ENCODE peak calls at places on chromosomes 6 and 20, in eight cellular contexts. One of them, this sample, is unnamed.

GRCh38 chr6:138804986-138805385 is 9.1 kb downstream of the ECT2L start:
- DNase-seq in heart left ventricle: no peak
- DNase-seq in prostate gland: no peak
- DNase-seq in tibial nerve: no peak
- DNase-seq in GM23338: no peak
- DNase-seq in CD8-positive, alpha-beta T cell: no peak
- DNase-seq in PC-9: no peak
- DNase-seq in heart right ventricle: no peak
- DNase-seq in this sample: no peak

GRCh38 chr6:56552212-56553130 is 90.2 kb downstream of the DST start:
- DNase-seq in heart left ventricle: no peak
- DNase-seq in prostate gland: no peak
- DNase-seq in tibial nerve: no peak
- DNase-seq in GM23338: no peak
- DNase-seq in CD8-positive, alpha-beta T cell: no peak
- DNase-seq in PC-9: no peak
- DNase-seq in heart right ventricle: no peak
- DNase-seq in this sample: no peak

GRCh38 chr20:44497761-44498160 is 22.1 kb downstream of the TTPAL start:
- DNase-seq in heart left ventricle: no peak
- DNase-seq in prostate gland: no peak
- DNase-seq in tibial nerve: no peak
- DNase-seq in GM23338: no peak
- DNase-seq in CD8-positive, alpha-beta T cell: no peak
- DNase-seq in PC-9: no peak
- DNase-seq in heart right ventricle: no peak
- DNase-seq in this sample: no peak

GRCh38 chr6:79441222-79441621 is 96.0 kb downstream of the LCA5 start:
- DNase-seq in heart left ventricle: no peak
- DNase-seq in prostate gland: no peak
- DNase-seq in tibial nerve: no peak
- DNase-seq in GM23338: no peak
- DNase-seq in CD8-positive, alpha-beta T cell: no peak
- DNase-seq in PC-9: no peak
- DNase-seq in heart right ventricle: no peak
- DNase-seq in this sample: no peak

GRCh38 chr6:5248302-5249098 is 12.2 kb downstream of the LYRM4 start:
- DNase-seq in heart left ventricle: no peak
- DNase-seq in prostate gland: no peak
- DNase-seq in tibial nerve: no peak
- DNase-seq in GM23338: no peak
- DNase-seq in CD8-positive, alpha-beta T cell: no peak
- DNase-seq in PC-9: peak; percentile 58
- DNase-seq in heart right ventricle: no peak
- DNase-seq in this sample: no peak

GRCh38 chr6:143441680-143442359 is 8.7 kb downstream of the ADAT2 start:
- DNase-seq in heart left ventricle: no peak
- DNase-seq in prostate gland: no peak
- DNase-seq in tibial nerve: no peak
- DNase-seq in GM23338: no peak
- DNase-seq in CD8-positive, alpha-beta T cell: no peak
- DNase-seq in PC-9: no peak
- DNase-seq in heart right ventricle: no peak
- DNase-seq in this sample: no peak

GRCh38 chr20:52494244-52494643 is 302.7 kb upstream of the ZFP64 start:
- DNase-seq in heart left ventricle: no peak
- DNase-seq in prostate gland: no peak
- DNase-seq in tibial nerve: no peak
- DNase-seq in GM23338: no peak
- DNase-seq in CD8-positive, alpha-beta T cell: peak; percentile 6
- DNase-seq in PC-9: peak; percentile 85
- DNase-seq in heart right ventricle: no peak
- DNase-seq in this sample: no peak

GRCh38 chr6:57198926-57199636 is 23.0 kb downstream of the RAB23 start:
- DNase-seq in heart left ventricle: no peak
- DNase-seq in prostate gland: peak; percentile 56
- DNase-seq in tibial nerve: no peak
- DNase-seq in GM23338: peak; percentile 67
- DNase-seq in CD8-positive, alpha-beta T cell: no peak
- DNase-seq in PC-9: no peak
- DNase-seq in heart right ventricle: no peak
- DNase-seq in this sample: no peak

GRCh38 chr20:40073535-40074111 is 615.4 kb downstream of the MAFB start:
- DNase-seq in heart left ventricle: no peak
- DNase-seq in prostate gland: no peak
- DNase-seq in tibial nerve: no peak
- DNase-seq in GM23338: peak; percentile 73
- DNase-seq in CD8-positive, alpha-beta T cell: no peak
- DNase-seq in PC-9: no peak
- DNase-seq in heart right ventricle: no peak
- DNase-seq in this sample: no peak

GRCh38 chr6:54267798-54268197 is 40.4 kb upstream of the TINAG start:
- DNase-seq in heart left ventricle: no peak
- DNase-seq in prostate gland: peak; percentile 32
- DNase-seq in tibial nerve: no peak
- DNase-seq in GM23338: peak; percentile 81
- DNase-seq in CD8-positive, alpha-beta T cell: no peak
- DNase-seq in PC-9: no peak
- DNase-seq in heart right ventricle: no peak
- DNase-seq in this sample: no peak

GRCh38 chr6:1263039-1263849 is 48.7 kb upstream of the FOXQ1 start:
- DNase-seq in heart left ventricle: no peak
- DNase-seq in prostate gland: no peak
- DNase-seq in tibial nerve: no peak
- DNase-seq in GM23338: peak; percentile 44
- DNase-seq in CD8-positive, alpha-beta T cell: no peak
- DNase-seq in PC-9: peak; percentile 64
- DNase-seq in heart right ventricle: no peak
- DNase-seq in this sample: no peak
- TF ChIP-seq CTCF in heart left ventricle: no peak
- TF ChIP-seq CTCF in prostate gland: no peak
- TF ChIP-seq CTCF in tibial nerve: no peak
- TF ChIP-seq CTCF in GM23338: peak; percentile 32
- TF ChIP-seq CTCF in CD8-positive, alpha-beta T cell: no peak
- TF ChIP-seq CTCF in PC-9: peak; percentile 22
- TF ChIP-seq CTCF in heart right ventricle: no peak
- TF ChIP-seq CTCF in this sample: no peak

DNA sequence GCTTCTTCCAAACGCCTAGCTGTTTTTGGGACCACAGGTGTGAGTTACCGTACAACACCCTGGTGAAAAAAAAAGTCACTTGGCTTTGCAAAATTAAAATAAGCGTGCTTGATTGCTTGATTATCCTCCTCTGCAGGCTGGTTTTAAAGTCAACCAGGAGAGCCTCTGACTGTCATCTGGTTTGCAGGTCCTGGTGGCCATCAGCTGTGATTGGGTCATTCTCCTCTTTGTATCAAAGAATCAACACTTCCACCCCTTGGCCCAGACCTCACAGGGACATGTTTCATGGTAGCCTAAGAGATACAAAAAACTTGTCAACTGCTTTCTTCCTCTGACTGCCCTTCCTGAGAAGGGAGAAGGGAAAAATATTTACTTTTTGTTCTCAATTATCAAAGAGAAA is 98.2 kb upstream of the RNF24 start:
- DNase-seq in heart left ventricle: no peak
- DNase-seq in prostate gland: no peak
- DNase-seq in tibial nerve: no peak
- DNase-seq in GM23338: no peak
- DNase-seq in CD8-positive, alpha-beta T cell: no peak
- DNase-seq in PC-9: no peak
- DNase-seq in heart right ventricle: no peak
- DNase-seq in this sample: no peak
- H3K4me1 ChIP-seq in heart left ventricle: peaks cover 35% of the 10 kb centered on the region
- H3K4me1 ChIP-seq in prostate gland: no peaks in the 10 kb centered on the region
- H3K4me1 ChIP-seq in tibial nerve: no peaks in the 10 kb centered on the region
- H3K4me1 ChIP-seq in GM23338: no peaks in the 10 kb centered on the region
- H3K4me1 ChIP-seq in CD8-positive, alpha-beta T cell: no peaks in the 10 kb centered on the region
- H3K4me1 ChIP-seq in PC-9: peaks cover 35% of the 10 kb centered on the region
- H3K4me1 ChIP-seq in heart right ventricle: peaks cover 38% of the 10 kb centered on the region
- H3K4me1 ChIP-seq in this sample: peaks cover 53% of the 10 kb centered on the region

DNA sequence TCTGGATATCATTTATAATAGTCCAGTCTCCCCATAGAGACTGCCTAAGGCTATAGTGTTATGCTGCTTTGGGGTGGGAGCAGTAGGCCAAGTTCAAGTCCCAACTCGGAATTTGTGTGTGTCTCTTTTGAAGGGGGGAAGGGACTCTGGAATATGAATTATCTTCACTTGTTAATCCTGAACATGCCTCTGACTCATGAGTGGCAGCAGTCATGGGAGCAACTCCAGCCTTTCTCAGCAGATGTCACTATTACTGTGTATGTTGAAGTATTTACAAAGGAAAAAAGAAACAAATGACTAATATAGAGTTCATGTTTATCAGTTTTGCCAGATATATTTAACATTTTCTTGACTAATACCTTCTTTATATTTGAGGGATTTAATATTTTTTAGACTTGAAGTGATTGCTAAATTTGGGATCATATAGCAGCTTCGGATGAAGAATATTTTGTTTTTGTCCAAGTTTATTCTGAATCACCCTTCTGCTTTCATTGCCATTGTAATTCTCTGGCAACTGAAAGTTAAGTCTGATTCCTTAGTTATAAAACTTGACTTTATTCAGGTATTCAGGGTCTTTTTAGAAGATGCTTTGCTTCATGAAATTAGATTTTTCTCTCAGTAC is 23.4 kb downstream of the FAM217A start:
- DNase-seq in heart left ventricle: no peak
- DNase-seq in prostate gland: peak; percentile 12
- DNase-seq in tibial nerve: peak; percentile 56
- DNase-seq in GM23338: no peak
- DNase-seq in CD8-positive, alpha-beta T cell: no peak
- DNase-seq in PC-9: peak; percentile 43
- DNase-seq in heart right ventricle: no peak
- DNase-seq in this sample: no peak
- H3K36me3 ChIP-seq in heart left ventricle: peaks cover 44% of the 10 kb centered on the region
- H3K36me3 ChIP-seq in prostate gland: no peaks in the 10 kb centered on the region
- H3K36me3 ChIP-seq in tibial nerve: no peaks in the 10 kb centered on the region
- H3K36me3 ChIP-seq in GM23338: peaks cover 71% of the 10 kb centered on the region
- H3K36me3 ChIP-seq in CD8-positive, alpha-beta T cell: peaks cover 59% of the 10 kb centered on the region
- H3K36me3 ChIP-seq in PC-9: peaks cover 36% of the 10 kb centered on the region
- H3K36me3 ChIP-seq in heart right ventricle: peaks cover 98% of the 10 kb centered on the region
- H3K36me3 ChIP-seq in this sample: peaks cover 89% of the 10 kb centered on the region

GRCh38 chr6:158717341-158718328 is 67.8 kb downstream of the SYTL3 start:
- DNase-seq in heart left ventricle: no peak
- DNase-seq in prostate gland: no peak
- DNase-seq in tibial nerve: no peak
- DNase-seq in GM23338: no peak
- DNase-seq in CD8-positive, alpha-beta T cell: no peak
- DNase-seq in PC-9: no peak
- DNase-seq in heart right ventricle: no peak
- DNase-seq in this sample: no peak
- TF ChIP-seq CTCF in heart left ventricle: no peak
- TF ChIP-seq CTCF in prostate gland: no peak
- TF ChIP-seq CTCF in tibial nerve: no peak
- TF ChIP-seq CTCF in GM23338: no peak
- TF ChIP-seq CTCF in CD8-positive, alpha-beta T cell: no peak
- TF ChIP-seq CTCF in PC-9: no peak
- TF ChIP-seq CTCF in heart right ventricle: no peak
- TF ChIP-seq CTCF in this sample: no peak

DNA sequence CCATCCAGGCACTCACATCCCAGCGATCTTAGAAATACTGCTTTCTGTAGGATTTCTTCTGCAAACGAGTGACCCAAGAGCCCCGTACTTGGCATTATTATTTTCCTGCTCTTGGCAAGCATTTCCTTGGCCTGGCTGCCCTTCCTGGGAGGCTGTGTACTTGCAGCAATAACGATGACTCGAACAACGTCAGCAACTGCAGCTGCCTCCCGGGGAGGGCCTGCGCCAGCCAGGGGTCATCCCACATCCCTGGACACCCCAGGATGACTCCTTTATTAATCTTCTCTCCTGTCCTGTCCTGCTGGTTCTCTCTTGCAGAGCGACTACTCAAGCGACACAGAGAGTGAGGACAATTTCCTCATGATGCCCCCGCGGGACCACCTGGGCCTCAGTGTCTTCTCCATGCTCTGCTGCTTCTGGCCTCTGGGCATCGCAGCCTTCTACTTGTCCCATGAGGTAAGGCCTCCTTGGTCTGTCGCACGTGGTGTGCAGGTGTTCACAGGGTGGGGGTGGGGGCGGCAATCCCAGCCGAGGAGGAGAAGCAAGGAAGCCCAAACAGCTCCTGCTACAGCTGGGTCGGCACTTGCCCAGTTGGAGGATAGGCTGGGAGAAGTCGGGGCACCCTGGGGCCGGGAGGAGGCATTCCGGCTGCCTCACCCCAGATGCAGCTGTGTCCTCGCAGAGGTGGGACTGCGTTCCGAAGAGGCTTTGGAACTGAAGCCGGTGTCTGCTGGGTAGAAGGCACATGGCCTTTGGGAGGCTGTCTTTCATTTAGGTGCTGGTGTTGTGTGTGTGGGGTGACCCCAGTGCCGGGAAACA is 115.3 kb downstream of the SYNDIG1 start:
- DNase-seq in heart left ventricle: no peak
- DNase-seq in prostate gland: no peak
- DNase-seq in tibial nerve: no peak
- DNase-seq in GM23338: no peak
- DNase-seq in CD8-positive, alpha-beta T cell: no peak
- DNase-seq in PC-9: no peak
- DNase-seq in heart right ventricle: no peak
- DNase-seq in this sample: no peak
- H3K4me1 ChIP-seq in heart left ventricle: no peaks in the 10 kb centered on the region
- H3K4me1 ChIP-seq in prostate gland: no peaks in the 10 kb centered on the region
- H3K4me1 ChIP-seq in tibial nerve: no peaks in the 10 kb centered on the region
- H3K4me1 ChIP-seq in GM23338: no peaks in the 10 kb centered on the region
- H3K4me1 ChIP-seq in CD8-positive, alpha-beta T cell: no peaks in the 10 kb centered on the region
- H3K4me1 ChIP-seq in PC-9: no peaks in the 10 kb centered on the region
- H3K4me1 ChIP-seq in heart right ventricle: peaks cover 6% of the 10 kb centered on the region
- H3K4me1 ChIP-seq in this sample: no peaks in the 10 kb centered on the region

GRCh38 chr6:109471105-109471810 is 11.8 kb downstream of the ZBTB24 start:
- DNase-seq in heart left ventricle: no peak
- DNase-seq in prostate gland: no peak
- DNase-seq in tibial nerve: no peak
- DNase-seq in GM23338: no peak
- DNase-seq in CD8-positive, alpha-beta T cell: no peak
- DNase-seq in PC-9: no peak
- DNase-seq in heart right ventricle: no peak
- DNase-seq in this sample: no peak
- H3K36me3 ChIP-seq in heart left ventricle: peaks cover 17% of the 10 kb centered on the region
- H3K36me3 ChIP-seq in prostate gland: peaks cover 7% of the 10 kb centered on the region
- H3K36me3 ChIP-seq in tibial nerve: no peaks in the 10 kb centered on the region
- H3K36me3 ChIP-seq in GM23338: peaks cover 62% of the 10 kb centered on the region
- H3K36me3 ChIP-seq in CD8-positive, alpha-beta T cell: peaks cover 36% of the 10 kb centered on the region
- H3K36me3 ChIP-seq in PC-9: peaks cover 54% of the 10 kb centered on the region
- H3K36me3 ChIP-seq in heart right ventricle: peaks cover 100% of the 10 kb centered on the region
- H3K36me3 ChIP-seq in this sample: peaks cover 85% of the 10 kb centered on the region

This sample was measured in left ventricle myocardium inferior.